ENCODE peak calls at places on chromosomes 7 and 10, in four cellular contexts. C, K, S and N are unnamed samples. For H3K36me3, the result is how much of the 10 kb centered on the place peaks cover.

GRCh38 chr10:132292972-132293415 is 14.8 kb downstream of the STK32C start:
- DNase-seq in C (no peak), K (no peak), S (no peak), N (no peak)

GRCh38 chr7:94647295-94647694 is 8.6 kb downstream of the SGCE start:
- DNase-seq in C (no peak), K (no peak), S (no peak), N (no peak)

GRCh38 chr10:34884272-34884952 is 69.3 kb upstream of the PARD3 start:
- DNase-seq in C (no peak), K (no peak), S (no peak), N (no peak)

GRCh38 chr10:21532694-21533576 is 1.1 kb upstream of the MLLT10 start:
- DNase-seq in C (no peak), K (no peak), S (no peak), N (no peak)

GRCh38 chr10:77686096-77686495 is 48.5 kb upstream of the KCNMA1 start:
- DNase-seq in C (no peak), K (no peak), S (no peak), N (no peak)

GRCh38 chr10:31896972-31897384 is 31.7 kb downstream of the ARHGAP12 start:
- DNase-seq in C (peak), K (no peak), S (no peak), N (no peak)

GRCh38 chr10:98173258-98173657 is 38.8 kb downstream of the R3HCC1L start:
- DNase-seq in C (no peak), K (no peak), S (no peak), N (no peak)

GRCh38 chr7:82234457-82235049 is 209.0 kb downstream of the CACNA2D1 start:
- DNase-seq in C (peak), K (no peak), S (no peak), N (no peak)

GRCh38 chr7:99355098-99355497 is 19.4 kb upstream of the ARPC1B start:
- DNase-seq in C (no peak), K (no peak), S (no peak), N (no peak)

GRCh38 chr7:80884511-80885195 is 34.2 kb downstream of the SEMA3C start:
- DNase-seq in C (peak), K (no peak), S (no peak), N (no peak)

GRCh38 chr10:117627561-117627960 is 85.0 kb downstream of the EMX2 start:
- DNase-seq in C (no peak), K (no peak), S (no peak), N (no peak)

GRCh38 chr7:8094164-8095140 is 125.9 kb downstream of the GLCCI1 start:
- DNase-seq in C (no peak), K (no peak), S (no peak), N (no peak)

GRCh38 chr7:76397409-76398183 is 11.9 kb downstream of the SSC4D start:
- DNase-seq in C (peak), K (no peak), S (peak), N (no peak)

GRCh38 chr10:86962136-86962980 is 4.0 kb downstream of the SNCG start:
- DNase-seq in C (no peak), K (no peak), S (peak), N (no peak)

GRCh38 chr10:11178606-11179221 is 161.0 kb downstream of the CELF2 start:
- DNase-seq in C (no peak), K (no peak), S (no peak), N (no peak)

GRCh38 chr10:99235469-99235871 is at the start of gene HPSE2:
- DNase-seq in C (no peak), K (no peak), S (no peak), N (no peak)

GRCh38 chr7:1673581-1674102 is 3.6 kb downstream of the ELFN1 start:
- DNase-seq in C (no peak), K (no peak), S (peak), N (no peak)

GRCh38 chr10:129670124-129670523 is 203.1 kb downstream of the MGMT start:
- DNase-seq in C (no peak), K (no peak), S (no peak), N (no peak)

GRCh38 chr7:138481447-138482380 is 21.7 kb downstream of the TRIM24 start:
- DNase-seq in C (no peak), K (no peak), S (no peak), N (no peak)

GRCh38 chr7:18345641-18346234 is 149.8 kb upstream of the HDAC9 start:
- DNase-seq in C (peak), K (no peak), S (peak), N (peak)

GRCh38 chr7:71206183-71206582 is 74.2 kb downstream of the GALNT17 start:
- DNase-seq in C (no peak), K (no peak), S (no peak), N (no peak)

GRCh38 chr7:152931583-152931982 is 172.0 kb downstream of the ACTR3B start:
- DNase-seq in C (no peak), K (no peak), S (no peak), N (no peak)

GRCh38 chr10:117268907-117269306 is 28.0 kb downstream of the SLC18A2 start:
- DNase-seq in C (no peak), K (no peak), S (no peak), N (no peak)

GRCh38 chr7:158324397-158325360 is 262.9 kb downstream of the PTPRN2 start:
- DNase-seq in C (no peak), K (no peak), S (no peak), N (no peak)

GRCh38 chr7:129225206-129225930 is 538 bp downstream of the AHCYL2 start:
- DNase-seq in C (peak), K (no peak), S (peak), N (peak)

GRCh38 chr10:6346621-6347020 is 143.9 kb downstream of the PFKFB3 start:
- DNase-seq in C (no peak), K (no peak), S (no peak), N (no peak)

GRCh38 chr7:27345164-27345887 is 102.7 kb downstream of the EVX1 start:
- DNase-seq in C (no peak), K (no peak), S (no peak), N (no peak)

GRCh38 chr7:73851410-73852338 is 9.3 kb upstream of the TMEM270 start:
- DNase-seq in C (peak), K (no peak), S (peak), N (peak)

GRCh38 chr7:42292991-42293521 is 56.0 kb upstream of the GLI3 start:
- DNase-seq in C (peak), K (no peak), S (no peak), N (no peak)

GRCh38 chr10:86650151-86650550 is 4.2 kb upstream of the OPN4 start:
- DNase-seq in C (no peak), K (no peak), S (no peak), N (no peak)

GRCh38 chr10:103507235-103508191 is 14.0 kb downstream of the NEURL1 start:
- DNase-seq in C (no peak), K (no peak), S (no peak), N (no peak)

GRCh38 chr7:133265821-133266220 is 12.9 kb downstream of the EXOC4 start:
- DNase-seq in C (no peak), K (no peak), S (no peak), N (no peak)

GRCh38 chr7:158973440-158973839 is 117.1 kb downstream of the DYNC2I1 start:
- DNase-seq in C (peak), K (peak), S (no peak), N (no peak)

GRCh38 chr10:15083674-15084501 is 4.7 kb downstream of the ACBD7 start:
- DNase-seq in C (no peak), K (no peak), S (no peak), N (no peak)

GRCh38 chr7:151228024-151228866 is 1.2 kb upstream of the ABCF2 start:
- DNase-seq in C (no peak), K (no peak), S (no peak), N (no peak)

GRCh38 chr7:95432606-95433005 is 2.2 kb downstream of the PON2 start:
- DNase-seq in C (no peak), K (no peak), S (no peak), N (no peak)

GRCh38 chr10:119303886-119304285 is 96.5 kb downstream of the GRK5 start:
- DNase-seq in C (no peak), K (no peak), S (no peak), N (no peak)

GRCh38 chr10:119306964-119307363 is 99.6 kb downstream of the GRK5 start:
- DNase-seq in C (no peak), K (no peak), S (no peak), N (no peak)

GRCh38 chr10:119306514-119306951 is 99.2 kb downstream of the GRK5 start:
- DNase-seq in C (no peak), K (no peak), S (peak), N (no peak)

GRCh38 chr10:119304541-119304940 is 97.2 kb downstream of the GRK5 start:
- DNase-seq in C (no peak), K (no peak), S (no peak), N (no peak)

GRCh38 chr10:119305860-119306513 is 98.6 kb downstream of the GRK5 start:
- DNase-seq in C (peak), K (no peak), S (peak), N (peak)
- H3K4me3 ChIP-seq in C (no peak), K (no peak), S (no peak), N (no peak)

DNA sequence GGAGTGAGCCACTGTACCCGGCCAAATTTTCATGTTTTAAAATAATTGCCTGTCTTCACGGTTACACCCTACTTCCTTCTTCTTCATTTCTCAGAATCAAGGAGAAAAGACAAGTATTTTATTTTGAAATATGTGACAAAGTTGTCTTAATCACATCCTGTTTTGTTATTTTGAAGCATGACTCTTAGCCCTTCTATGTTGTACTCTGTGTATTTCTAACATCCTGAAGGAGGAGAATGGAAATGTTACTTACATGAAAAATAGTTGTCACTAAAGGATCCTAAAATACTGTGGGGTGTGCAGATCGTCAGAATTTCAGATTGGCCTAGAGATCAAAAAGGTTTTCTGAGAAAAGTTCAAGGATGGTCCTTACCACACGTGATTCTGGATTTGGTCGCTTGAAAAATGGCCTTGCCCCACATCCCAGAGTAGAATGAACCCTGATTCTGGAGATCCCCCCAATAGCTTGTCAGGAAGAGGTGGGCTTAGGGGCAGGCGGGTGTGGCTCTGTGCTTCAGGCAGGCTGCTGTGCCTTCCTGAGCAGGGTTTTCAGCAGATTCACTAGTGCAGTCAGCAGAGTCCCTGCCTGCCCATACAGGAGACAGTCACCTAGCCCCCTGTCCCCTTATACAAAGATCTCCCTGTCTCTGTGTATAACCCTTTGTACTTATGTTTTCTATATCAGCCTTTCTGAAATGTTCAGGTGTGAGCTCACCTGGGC is 8.6 kb downstream of the UPP1 start:
- DNase-seq in C (no peak), K (no peak), S (no peak), N (no peak)
- H3K36me3 ChIP-seq in C (under half), K (under half), S (under half), N (half or more)

GRCh38 chr7:56174346-56175085 is 58.3 kb upstream of the NUPR2 start:
- DNase-seq in C (no peak), K (no peak), S (no peak), N (no peak)
- H3K4me3 ChIP-seq in C (no peak), K (no peak), S (peak), N (no peak)

DNA sequence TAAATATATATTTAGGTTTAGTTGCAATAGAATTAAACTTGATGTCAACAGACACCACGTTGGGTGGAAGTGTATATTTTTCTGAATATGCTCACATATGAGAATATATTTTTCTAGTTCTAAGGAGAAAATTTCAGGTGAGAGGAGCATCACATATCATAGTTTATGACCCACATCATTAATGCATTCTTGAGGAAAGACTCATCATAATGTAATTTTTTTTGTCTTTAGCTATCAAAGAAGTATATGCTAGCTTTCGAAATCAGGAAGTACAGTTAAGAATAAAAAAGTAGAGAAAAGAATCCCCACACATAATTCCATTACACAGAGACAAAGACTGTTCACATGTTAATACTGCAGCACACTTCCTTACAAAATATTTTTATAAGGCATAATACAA is 30.4 kb downstream of the A1CF start:
- DNase-seq in C (no peak), K (no peak), S (no peak), N (no peak)
- H3K36me3 ChIP-seq in C (under half), K (under half), S (under half), N (under half)

GRCh38 chr10:133511907-133512528 is 15.1 kb upstream of the CYP2E1 start:
- DNase-seq in C (no peak), K (no peak), S (no peak), N (no peak)
- H3K4me3 ChIP-seq in C (no peak), K (no peak), S (no peak), N (no peak)

GRCh38 chr10:122230222-122230621 is 40.9 kb upstream of the BTBD16 start:
- DNase-seq in C (no peak), K (no peak), S (no peak), N (no peak)
- H3K36me3 ChIP-seq in C (half or more), K (under half), S (under half), N (under half)